ENCODE peak calls at places on chromosomes 1 and 21, in nine cellular contexts. One of them, this sample, is unnamed.

GRCh38 chr1:210477328-210477924 is 148.7 kb downstream of the HHAT start:
- DNase-seq in astrocyte of the spinal cord: peak; percentile 27
- DNase-seq in ascending aorta: no peak
- DNase-seq in tibial artery: no peak
- DNase-seq in AG10803: no peak
- DNase-seq in AG09319: no peak
- DNase-seq in progenitor cell of endocrine pancreas: no peak
- DNase-seq in H9: no peak
- DNase-seq in RWPE1: no peak
- DNase-seq in this sample: no peak

GRCh38 chr1:92493139-92493538 is 6.4 kb upstream of the GFI1 start:
- DNase-seq in astrocyte of the spinal cord: no peak
- DNase-seq in ascending aorta: no peak
- DNase-seq in tibial artery: no peak
- DNase-seq in AG10803: no peak
- DNase-seq in AG09319: no peak
- DNase-seq in progenitor cell of endocrine pancreas: no peak
- DNase-seq in H9: no peak
- DNase-seq in RWPE1: no peak
- DNase-seq in this sample: no peak

GRCh38 chr21:21385404-21385803 is 387.2 kb downstream of the NCAM2 start:
- DNase-seq in astrocyte of the spinal cord: no peak
- DNase-seq in ascending aorta: no peak
- DNase-seq in tibial artery: no peak
- DNase-seq in AG10803: no peak
- DNase-seq in AG09319: no peak
- DNase-seq in progenitor cell of endocrine pancreas: no peak
- DNase-seq in H9: no peak
- DNase-seq in RWPE1: no peak
- DNase-seq in this sample: no peak

GRCh38 chr1:88341436-88341835 is 342.6 kb upstream of the PKN2 start:
- DNase-seq in astrocyte of the spinal cord: no peak
- DNase-seq in ascending aorta: no peak
- DNase-seq in tibial artery: no peak
- DNase-seq in AG10803: no peak
- DNase-seq in AG09319: no peak
- DNase-seq in progenitor cell of endocrine pancreas: no peak
- DNase-seq in H9: no peak
- DNase-seq in RWPE1: no peak
- DNase-seq in this sample: no peak

GRCh38 chr21:33843216-33843615 is 72.4 kb downstream of the ATP5PO start:
- DNase-seq in astrocyte of the spinal cord: no peak
- DNase-seq in ascending aorta: peak; percentile 53
- DNase-seq in tibial artery: no peak
- DNase-seq in AG10803: peak; percentile 18
- DNase-seq in AG09319: no peak
- DNase-seq in progenitor cell of endocrine pancreas: no peak
- DNase-seq in H9: no peak
- DNase-seq in RWPE1: no peak
- DNase-seq in this sample: no peak

GRCh38 chr1:25614466-25615171 is 2.0 kb upstream of the MAN1C1 start:
- DNase-seq in astrocyte of the spinal cord: no peak
- DNase-seq in ascending aorta: no peak
- DNase-seq in tibial artery: no peak
- DNase-seq in AG10803: no peak
- DNase-seq in AG09319: no peak
- DNase-seq in progenitor cell of endocrine pancreas: no peak
- DNase-seq in H9: no peak
- DNase-seq in RWPE1: no peak
- DNase-seq in this sample: no peak

GRCh38 chr1:156669794-156670193 is 7.4 kb downstream of the NES start:
- DNase-seq in astrocyte of the spinal cord: no peak
- DNase-seq in ascending aorta: no peak
- DNase-seq in tibial artery: no peak
- DNase-seq in AG10803: no peak
- DNase-seq in AG09319: no peak
- DNase-seq in progenitor cell of endocrine pancreas: no peak
- DNase-seq in H9: no peak
- DNase-seq in RWPE1: no peak
- DNase-seq in this sample: no peak

GRCh38 chr21:8991088-8991907 is 1530.1 kb upstream of the TPTE start:
- DNase-seq in astrocyte of the spinal cord: no peak
- DNase-seq in ascending aorta: peak; percentile 61
- DNase-seq in tibial artery: no peak
- DNase-seq in AG10803: no peak
- DNase-seq in AG09319: no peak
- DNase-seq in progenitor cell of endocrine pancreas: no peak
- DNase-seq in H9: peak; percentile 38
- DNase-seq in RWPE1: no peak
- DNase-seq in this sample: no peak

GRCh38 chr1:41664861-41665640 is 180.6 kb upstream of the EDN2 start:
- DNase-seq in astrocyte of the spinal cord: peak; percentile 55
- DNase-seq in ascending aorta: no peak
- DNase-seq in tibial artery: no peak
- DNase-seq in AG10803: peak; percentile 79
- DNase-seq in AG09319: no peak
- DNase-seq in progenitor cell of endocrine pancreas: no peak
- DNase-seq in H9: peak; percentile 36
- DNase-seq in RWPE1: peak; percentile 91
- DNase-seq in this sample: no peak

GRCh38 chr1:171296897-171297296 is 17.1 kb upstream of the FMO4 start:
- DNase-seq in astrocyte of the spinal cord: no peak
- DNase-seq in ascending aorta: no peak
- DNase-seq in tibial artery: no peak
- DNase-seq in AG10803: no peak
- DNase-seq in AG09319: no peak
- DNase-seq in progenitor cell of endocrine pancreas: no peak
- DNase-seq in H9: no peak
- DNase-seq in RWPE1: no peak
- DNase-seq in this sample: no peak

GRCh38 chr1:79353224-79353623 is 346.7 kb upstream of the ADGRL4 start:
- DNase-seq in astrocyte of the spinal cord: peak; percentile 65
- DNase-seq in ascending aorta: no peak
- DNase-seq in tibial artery: no peak
- DNase-seq in AG10803: peak; percentile 56
- DNase-seq in AG09319: no peak
- DNase-seq in progenitor cell of endocrine pancreas: no peak
- DNase-seq in H9: no peak
- DNase-seq in RWPE1: peak; percentile 25
- DNase-seq in this sample: no peak

GRCh38 chr1:206457408-206457807 is 12.9 kb upstream of the IKBKE start:
- DNase-seq in astrocyte of the spinal cord: no peak
- DNase-seq in ascending aorta: peak; percentile 65
- DNase-seq in tibial artery: peak; percentile 66
- DNase-seq in AG10803: peak; percentile 18
- DNase-seq in AG09319: no peak
- DNase-seq in progenitor cell of endocrine pancreas: no peak
- DNase-seq in H9: no peak
- DNase-seq in RWPE1: no peak
- DNase-seq in this sample: no peak

GRCh38 chr1:18640228-18641004 is 9.8 kb downstream of the PAX7 start:
- DNase-seq in astrocyte of the spinal cord: no peak
- DNase-seq in ascending aorta: no peak
- DNase-seq in tibial artery: no peak
- DNase-seq in AG10803: no peak
- DNase-seq in AG09319: no peak
- DNase-seq in progenitor cell of endocrine pancreas: no peak
- DNase-seq in H9: peak; percentile 64
- DNase-seq in RWPE1: no peak
- DNase-seq in this sample: no peak

GRCh38 chr1:55839221-55839620 is 624.1 kb upstream of the USP24 start:
- DNase-seq in astrocyte of the spinal cord: no peak
- DNase-seq in ascending aorta: no peak
- DNase-seq in tibial artery: no peak
- DNase-seq in AG10803: no peak
- DNase-seq in AG09319: no peak
- DNase-seq in progenitor cell of endocrine pancreas: no peak
- DNase-seq in H9: no peak
- DNase-seq in RWPE1: no peak
- DNase-seq in this sample: no peak

GRCh38 chr1:67579623-67580394 is 105.2 kb upstream of the GADD45A start:
- DNase-seq in astrocyte of the spinal cord: no peak
- DNase-seq in ascending aorta: no peak
- DNase-seq in tibial artery: no peak
- DNase-seq in AG10803: no peak
- DNase-seq in AG09319: no peak
- DNase-seq in progenitor cell of endocrine pancreas: no peak
- DNase-seq in H9: no peak
- DNase-seq in RWPE1: no peak
- DNase-seq in this sample: no peak

GRCh38 chr1:178941261-178941689 is 70.4 kb upstream of the ANGPTL1 start:
- DNase-seq in astrocyte of the spinal cord: no peak
- DNase-seq in ascending aorta: no peak
- DNase-seq in tibial artery: peak; percentile 66
- DNase-seq in AG10803: no peak
- DNase-seq in AG09319: no peak
- DNase-seq in progenitor cell of endocrine pancreas: no peak
- DNase-seq in H9: no peak
- DNase-seq in RWPE1: no peak
- DNase-seq in this sample: no peak

GRCh38 chr21:43361127-43361492 is 65.8 kb downstream of the SIK1 start:
- DNase-seq in astrocyte of the spinal cord: no peak
- DNase-seq in ascending aorta: no peak
- DNase-seq in tibial artery: no peak
- DNase-seq in AG10803: peak; percentile 64
- DNase-seq in AG09319: no peak
- DNase-seq in progenitor cell of endocrine pancreas: no peak
- DNase-seq in H9: no peak
- DNase-seq in RWPE1: no peak
- DNase-seq in this sample: no peak

GRCh38 chr1:238658766-238659165 is 727.6 kb upstream of the CHRM3 start:
- DNase-seq in astrocyte of the spinal cord: peak; percentile 61
- DNase-seq in ascending aorta: no peak
- DNase-seq in tibial artery: no peak
- DNase-seq in AG10803: peak; percentile 11
- DNase-seq in AG09319: no peak
- DNase-seq in progenitor cell of endocrine pancreas: no peak
- DNase-seq in H9: no peak
- DNase-seq in RWPE1: no peak
- DNase-seq in this sample: no peak

GRCh38 chr1:154353460-154353904 is 28.2 kb downstream of the ATP8B2 start:
- DNase-seq in astrocyte of the spinal cord: peak; percentile 22
- DNase-seq in ascending aorta: peak; percentile 71
- DNase-seq in tibial artery: no peak
- DNase-seq in AG10803: peak; percentile 59
- DNase-seq in AG09319: no peak
- DNase-seq in progenitor cell of endocrine pancreas: no peak
- DNase-seq in H9: no peak
- DNase-seq in RWPE1: no peak
- DNase-seq in this sample: no peak
- TF ChIP-seq CTCF in astrocyte of the spinal cord: peak; percentile 39
- TF ChIP-seq CTCF in ascending aorta: peak; percentile 39
- TF ChIP-seq CTCF in tibial artery: no peak
- TF ChIP-seq CTCF in AG10803: peak; percentile 55
- TF ChIP-seq CTCF in AG09319: peak; percentile 39
- TF ChIP-seq CTCF in progenitor cell of endocrine pancreas: no peak
- TF ChIP-seq CTCF in H9: peak; percentile 31
- TF ChIP-seq CTCF in RWPE1: no peak
- TF ChIP-seq CTCF in this sample: no peak

GRCh38 chr21:39397651-39398385 is 47.8 kb downstream of the LCA5L start:
- DNase-seq in astrocyte of the spinal cord: no peak
- DNase-seq in ascending aorta: no peak
- DNase-seq in tibial artery: no peak
- DNase-seq in AG10803: peak; percentile 25
- DNase-seq in AG09319: no peak
- DNase-seq in progenitor cell of endocrine pancreas: no peak
- DNase-seq in H9: no peak
- DNase-seq in RWPE1: no peak
- DNase-seq in this sample: no peak
- TF ChIP-seq CTCF in astrocyte of the spinal cord: no peak
- TF ChIP-seq CTCF in ascending aorta: no peak
- TF ChIP-seq CTCF in tibial artery: no peak
- TF ChIP-seq CTCF in AG10803: no peak
- TF ChIP-seq CTCF in AG09319: no peak
- TF ChIP-seq CTCF in progenitor cell of endocrine pancreas: no peak
- TF ChIP-seq CTCF in H9: no peak
- TF ChIP-seq CTCF in RWPE1: no peak
- TF ChIP-seq CTCF in this sample: no peak

GRCh38 chr1:117527566-117528102 is 78.2 kb upstream of the TENT5C start:
- DNase-seq in astrocyte of the spinal cord: peak; percentile 38
- DNase-seq in ascending aorta: no peak
- DNase-seq in tibial artery: no peak
- DNase-seq in AG10803: peak; percentile 25
- DNase-seq in AG09319: no peak
- DNase-seq in progenitor cell of endocrine pancreas: no peak
- DNase-seq in H9: no peak
- DNase-seq in RWPE1: no peak
- DNase-seq in this sample: no peak
- TF ChIP-seq CTCF in astrocyte of the spinal cord: no peak
- TF ChIP-seq CTCF in ascending aorta: no peak
- TF ChIP-seq CTCF in tibial artery: no peak
- TF ChIP-seq CTCF in AG10803: no peak
- TF ChIP-seq CTCF in AG09319: no peak
- TF ChIP-seq CTCF in progenitor cell of endocrine pancreas: no peak
- TF ChIP-seq CTCF in H9: no peak
- TF ChIP-seq CTCF in RWPE1: no peak
- TF ChIP-seq CTCF in this sample: no peak

GRCh38 chr1:150182233-150182632 is 32.5 kb downstream of the PLEKHO1 start:
- DNase-seq in astrocyte of the spinal cord: no peak
- DNase-seq in ascending aorta: no peak
- DNase-seq in tibial artery: no peak
- DNase-seq in AG10803: no peak
- DNase-seq in AG09319: no peak
- DNase-seq in progenitor cell of endocrine pancreas: no peak
- DNase-seq in H9: no peak
- DNase-seq in RWPE1: no peak
- DNase-seq in this sample: no peak

GRCh38 chr1:150192012-150192411 is 42.3 kb downstream of the PLEKHO1 start:
- DNase-seq in astrocyte of the spinal cord: peak; percentile 71
- DNase-seq in ascending aorta: peak; percentile 60
- DNase-seq in tibial artery: no peak
- DNase-seq in AG10803: peak; percentile 74
- DNase-seq in AG09319: no peak
- DNase-seq in progenitor cell of endocrine pancreas: no peak
- DNase-seq in H9: no peak
- DNase-seq in RWPE1: no peak
- DNase-seq in this sample: no peak

GRCh38 chr1:150185481-150185880 is 35.8 kb downstream of the PLEKHO1 start:
- DNase-seq in astrocyte of the spinal cord: no peak
- DNase-seq in ascending aorta: no peak
- DNase-seq in tibial artery: no peak
- DNase-seq in AG10803: no peak
- DNase-seq in AG09319: no peak
- DNase-seq in progenitor cell of endocrine pancreas: no peak
- DNase-seq in H9: no peak
- DNase-seq in RWPE1: no peak
- DNase-seq in this sample: no peak

GRCh38 chr1:150186789-150187559 is 37.3 kb downstream of the PLEKHO1 start:
- DNase-seq in astrocyte of the spinal cord: peak; percentile 69
- DNase-seq in ascending aorta: no peak
- DNase-seq in tibial artery: no peak
- DNase-seq in AG10803: peak; percentile 68
- DNase-seq in AG09319: no peak
- DNase-seq in progenitor cell of endocrine pancreas: no peak
- DNase-seq in H9: no peak
- DNase-seq in RWPE1: peak; percentile 37
- DNase-seq in this sample: no peak

DNA sequence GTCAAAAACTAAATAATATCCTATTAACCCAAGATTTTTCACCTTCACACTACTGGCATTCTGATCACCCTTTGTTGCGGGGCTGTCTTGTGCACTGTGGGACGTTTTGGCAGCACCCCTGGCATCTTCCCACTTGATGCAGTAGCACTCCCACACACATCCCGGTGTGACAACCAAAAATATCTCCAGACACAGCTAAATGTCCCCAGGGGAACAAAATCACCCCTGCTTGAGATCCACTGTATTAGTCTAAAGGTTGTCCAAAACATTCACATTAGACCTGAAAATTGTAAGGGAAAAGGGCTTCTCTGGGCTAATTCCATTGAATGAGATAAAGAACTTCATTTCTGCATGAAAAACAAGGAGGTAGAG is 37.8 kb downstream of the PLEKHO1 start:
- DNase-seq in astrocyte of the spinal cord: no peak
- DNase-seq in ascending aorta: no peak
- DNase-seq in tibial artery: no peak
- DNase-seq in AG10803: no peak
- DNase-seq in AG09319: no peak
- DNase-seq in progenitor cell of endocrine pancreas: no peak
- DNase-seq in H9: no peak
- DNase-seq in RWPE1: no peak
- DNase-seq in this sample: no peak
- TF ChIP-seq CTCF in astrocyte of the spinal cord: no peak
- TF ChIP-seq CTCF in ascending aorta: no peak
- TF ChIP-seq CTCF in tibial artery: no peak
- TF ChIP-seq CTCF in AG10803: no peak
- TF ChIP-seq CTCF in AG09319: no peak
- TF ChIP-seq CTCF in progenitor cell of endocrine pancreas: no peak
- TF ChIP-seq CTCF in H9: peak; percentile 31
- TF ChIP-seq CTCF in RWPE1: peak; percentile 18
- TF ChIP-seq CTCF in this sample: peak; percentile 19